ENCODE peak calls at places on chromosomes 1 and 21, in four cellular contexts. A is neural progenitor cell; V is IMR-90; U is CD8-positive, alpha-beta memory T cell. F is an unnamed sample. For H3K27me3 and H3K4me1, the result is how much of the 10 kb centered on the place peaks cover.

GRCh38 chr21:42465008-42465878 is 30.8 kb downstream of the RSPH1 start:
- DNase-seq in A (no peak), V (no peak), U (no peak), F (no peak)

GRCh38 chr1:84582802-84583587 is 8.8 kb upstream of the CTBS start:
- DNase-seq in A (peak), V (no peak), U (no peak), F (no peak)

GRCh38 chr1:111705841-111706240 is 33.4 kb downstream of the INKA2 start:
- DNase-seq in A (no peak), V (peak), U (no peak), F (no peak)

GRCh38 chr1:162560303-162561036 is 1.1 kb upstream of the UAP1 start:
- DNase-seq in A (no peak), V (no peak), U (no peak), F (peak)

GRCh38 chr1:41775961-41776585 is 142.6 kb downstream of the HIVEP3 start:
- DNase-seq in A (no peak), V (no peak), U (no peak), F (no peak)

GRCh38 chr1:209202826-209203439 is 380.6 kb upstream of the CAMK1G start:
- DNase-seq in A (peak), V (peak), U (no peak), F (peak)

GRCh38 chr1:65065535-65066378 is 82.2 kb upstream of the AK4 start:
- DNase-seq in A (peak), V (no peak), U (no peak), F (peak)

GRCh38 chr1:221439008-221439733 is 302.7 kb downstream of the DUSP10 start:
- DNase-seq in A (peak), V (peak), U (no peak), F (no peak)

GRCh38 chr1:86207323-86207722 is 50.8 kb upstream of the COL24A1 start:
- DNase-seq in A (peak), V (peak), U (no peak), F (no peak)

GRCh38 chr1:72062584-72062983 is 219.8 kb downstream of the NEGR1 start:
- DNase-seq in A (no peak), V (peak), U (no peak), F (no peak)

GRCh38 chr1:109907190-109907774 is 3.4 kb upstream of the CSF1 start:
- DNase-seq in A (no peak), V (no peak), U (no peak), F (no peak)

GRCh38 chr1:228212966-228213844 is 5.4 kb downstream of the OBSCN start:
- DNase-seq in A (peak), V (peak), U (peak), F (peak)

GRCh38 chr1:230031131-230031530 is 35.9 kb upstream of the GALNT2 start:
- DNase-seq in A (no peak), V (no peak), U (no peak), F (no peak)

GRCh38 chr1:60427701-60428100 is 354.1 kb upstream of the C1orf87 start:
- DNase-seq in A (no peak), V (no peak), U (no peak), F (no peak)

GRCh38 chr1:224450956-224451350 is 16.4 kb upstream of the WDR26 start:
- DNase-seq in A (no peak), V (no peak), U (no peak), F (no peak)

GRCh38 chr1:220879509-220880366 is 495 bp downstream of the HLX start:
- DNase-seq in A (peak), V (peak), U (no peak), F (no peak)

GRCh38 chr1:62676606-62677356 is 11.4 kb downstream of the DOCK7 start:
- DNase-seq in A (no peak), V (peak), U (no peak), F (no peak)

GRCh38 chr1:169824153-169824552 is 29.4 kb upstream of the METTL18 start:
- DNase-seq in A (no peak), V (no peak), U (no peak), F (no peak)

GRCh38 chr1:214174508-214175199 is 106.3 kb upstream of the SMYD2 start:
- DNase-seq in A (no peak), V (no peak), U (no peak), F (no peak)

DNA sequence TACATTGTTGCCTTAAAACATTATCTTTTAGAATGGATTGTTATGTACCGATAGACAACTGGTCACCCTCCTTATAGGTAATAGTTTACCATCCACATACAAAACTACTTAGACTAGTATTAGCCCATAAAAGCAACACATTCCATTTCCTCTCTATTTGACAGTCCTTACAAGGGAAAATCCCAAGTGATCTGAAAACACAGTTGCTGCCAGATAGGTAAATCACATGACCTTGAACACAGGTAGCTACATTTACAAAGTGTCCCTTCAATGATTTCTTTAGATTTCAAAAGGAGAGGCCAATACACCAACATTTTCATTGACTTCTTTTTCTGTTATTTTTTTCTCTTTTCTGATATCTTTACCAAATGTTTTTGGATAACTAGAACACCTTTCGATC is 102.9 kb upstream of the SMYD2 start:
- DNase-seq in A (no peak), V (no peak), U (no peak), F (no peak)
- H3K27me3 ChIP-seq in A (under half), V (under half), U (under half), F (under half)

DNA sequence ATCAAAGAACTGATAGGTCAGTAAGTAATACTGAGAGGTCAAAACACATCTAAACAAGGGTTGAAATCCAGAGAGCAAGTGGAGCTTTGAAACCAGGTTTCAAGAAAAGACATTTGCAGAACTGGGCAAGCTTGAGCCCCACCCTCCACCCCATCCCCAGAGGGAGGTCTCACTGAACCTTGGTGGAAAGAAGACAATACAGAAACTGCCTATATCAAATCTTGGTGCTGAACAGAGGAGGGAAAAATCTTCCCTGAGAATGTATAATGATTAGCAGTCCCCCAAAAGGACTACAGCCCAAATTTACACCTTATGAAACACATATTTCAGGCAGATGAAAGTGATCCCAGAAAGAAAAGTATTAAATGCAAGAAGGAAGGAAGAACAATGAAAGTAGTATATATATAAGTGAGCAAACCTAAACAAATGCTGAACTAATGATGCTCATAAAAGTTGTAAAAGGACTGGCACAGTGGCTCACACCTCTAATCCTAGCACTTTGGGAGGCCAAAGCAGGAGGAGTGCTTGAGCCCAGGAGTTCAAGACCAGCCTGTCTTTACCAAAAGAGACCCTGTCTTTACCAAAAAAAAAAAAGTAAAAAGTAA is 12.4 kb downstream of the ZBTB17 start:
- DNase-seq in A (no peak), V (no peak), U (no peak), F (no peak)
- H3K27ac ChIP-seq in A (no peak), V (no peak), U (no peak), F (no peak)

DNA sequence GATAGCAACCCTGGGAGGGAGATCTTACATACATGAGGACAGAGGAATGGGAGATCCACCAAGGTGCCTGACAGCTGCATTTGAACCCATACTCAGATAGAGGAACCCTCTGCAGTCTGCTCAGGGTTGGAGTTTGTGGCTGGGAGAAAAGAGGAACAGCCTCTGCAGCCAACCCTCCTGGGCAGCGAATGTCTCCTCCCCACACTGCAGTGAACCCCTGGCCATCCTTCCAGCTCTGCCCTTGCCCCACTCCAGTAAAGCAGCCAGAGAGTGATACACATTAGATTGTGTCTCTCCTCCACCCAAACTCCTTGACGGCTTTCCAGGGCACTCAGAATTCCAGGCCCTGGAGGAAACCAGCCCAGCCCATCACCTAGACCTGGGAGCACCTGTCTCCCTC is 137.7 kb downstream of the RUNX1 start:
- DNase-seq in A (no peak), V (no peak), U (no peak), F (no peak)
- H3K4me1 ChIP-seq in A (under half), V (under half), U (half or more), F (under half)

GRCh38 chr1:18062180-18062579 is 45.4 kb upstream of the IGSF21 start:
- DNase-seq in A (peak), V (no peak), U (no peak), F (no peak)
- H3K27me3 ChIP-seq in A (under half), V (under half), U (under half), F (under half)

GRCh38 chr1:44777547-44777946 is 2.2 kb downstream of the RPS8 start:
- DNase-seq in A (no peak), V (no peak), U (no peak), F (no peak)
- H3K27ac ChIP-seq in A (peak), V (no peak), U (peak), F (peak)

DNA sequence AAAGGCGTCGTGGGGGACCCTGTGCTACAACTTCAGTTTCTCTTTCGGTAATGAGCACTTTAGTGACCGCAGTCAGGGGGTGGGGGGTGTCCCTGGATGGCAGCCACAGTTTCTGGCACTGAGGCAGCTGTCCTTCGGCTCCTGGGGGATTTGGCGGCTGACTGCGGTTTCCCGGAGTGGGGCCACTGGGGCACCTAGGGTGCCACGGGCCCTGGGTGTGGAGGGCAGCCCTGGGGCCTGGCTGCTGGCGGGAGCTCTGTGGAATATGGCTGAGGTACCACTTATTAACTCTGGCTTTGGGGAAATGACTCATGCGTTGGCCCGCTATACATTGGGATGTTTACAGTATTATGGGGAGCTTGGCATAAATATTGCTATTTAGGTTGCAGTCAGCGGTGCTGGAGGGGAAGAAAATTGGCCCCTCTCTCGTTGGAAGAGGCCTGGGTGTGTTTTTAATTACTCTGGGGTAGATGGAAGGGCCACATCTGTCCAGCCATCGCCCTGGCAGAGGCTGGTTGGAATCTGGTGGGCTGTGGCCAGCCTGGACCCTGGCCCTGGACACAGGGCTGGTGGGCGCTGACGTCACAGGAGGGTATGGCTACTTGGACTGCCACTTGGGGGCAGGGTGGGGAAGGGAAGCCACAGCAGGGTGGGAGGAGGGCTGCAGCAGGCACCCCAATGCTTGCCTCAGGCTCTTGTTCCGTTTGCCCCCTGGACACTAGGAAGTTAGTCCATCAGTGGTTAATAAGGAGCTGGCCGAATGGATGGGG is 2.0 kb downstream of the EPHB2 start:
- DNase-seq in A (peak), V (peak), U (no peak), F (no peak)
- H3K4me1 ChIP-seq in A (under half), V (under half), U (under half), F (under half)

DNA sequence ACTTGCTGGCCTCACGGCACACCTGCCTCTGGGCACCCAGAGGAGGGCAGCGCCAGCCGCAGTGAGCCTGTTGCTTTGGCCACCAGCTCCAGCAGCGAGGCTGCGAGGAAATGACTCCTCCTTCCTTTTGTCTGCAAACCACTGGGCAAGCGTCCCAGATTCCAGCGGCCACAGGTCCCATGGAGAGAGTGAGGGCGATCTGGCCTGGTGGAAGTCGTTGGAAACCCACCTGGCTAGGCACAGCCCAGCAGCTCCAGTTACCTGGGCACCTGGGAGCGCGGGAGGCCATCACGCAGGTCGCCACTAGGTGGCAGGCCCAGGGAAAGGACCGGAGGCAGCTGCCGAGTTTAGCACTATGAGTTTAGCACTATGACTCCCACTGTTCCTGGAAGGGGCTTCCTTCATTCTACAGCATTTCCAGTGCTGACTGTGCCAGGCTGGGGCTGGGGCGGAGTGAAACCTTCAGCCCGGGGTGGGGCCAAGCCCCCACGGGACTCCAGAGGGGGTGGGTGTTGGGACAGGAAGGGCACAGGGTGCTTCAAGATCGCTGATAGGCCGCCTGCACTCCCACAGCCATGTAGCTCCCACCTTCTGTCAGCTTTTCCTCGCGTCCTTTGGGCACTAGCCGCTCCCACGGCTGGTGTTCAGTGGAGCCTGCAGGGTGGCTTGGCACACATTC is 1.1 kb upstream of the ESPN start:
- DNase-seq in A (peak), V (no peak), U (peak), F (peak)
- H3K27me3 ChIP-seq in A (half or more), V (half or more), U (under half), F (under half)